ENCODE peak calls at places on chromosome 17, in seven cellular contexts. Y, X, C, J, G, L and K are unnamed samples. For H3K9me3, the result is how much of the 10 kb centered on the place peaks cover.

GRCh38 chr17:41731836-41732235 is 2.6 kb downstream of the HAP1 start:
- DNase-seq in Y (no peak), X (no peak), C (no peak), J (no peak), G (peak), L (no peak), K (no peak)

GRCh38 chr17:54839022-54839806 is 61.4 kb upstream of the TOM1L1 start:
- DNase-seq in Y (no peak), X (no peak), C (no peak), J (no peak), G (no peak), L (no peak), K (no peak)

GRCh38 chr17:35368086-35368824 is 5.2 kb downstream of the SLFN11 start:
- DNase-seq in Y (no peak), X (no peak), C (no peak), J (no peak), G (no peak), L (no peak), K (no peak)

GRCh38 chr17:55341432-55341831 is 76.7 kb downstream of the HLF start:
- DNase-seq in Y (peak), X (no peak), C (no peak), J (no peak), G (no peak), L (no peak), K (no peak)

GRCh38 chr17:39787038-39787437 is 49.3 kb downstream of the GRB7 start:
- DNase-seq in Y (no peak), X (no peak), C (no peak), J (no peak), G (no peak), L (no peak), K (no peak)

GRCh38 chr17:56543280-56543679 is 50.2 kb upstream of the NOG start:
- DNase-seq in Y (no peak), X (no peak), C (no peak), J (peak), G (no peak), L (no peak), K (no peak)

GRCh38 chr17:50213026-50214015 is 11.9 kb upstream of the COL1A1 start:
- DNase-seq in Y (no peak), X (no peak), C (peak), J (peak), G (no peak), L (peak), K (peak)

GRCh38 chr17:50018909-50019308 is 23.9 kb upstream of the DLX3 start:
- DNase-seq in Y (peak), X (no peak), C (no peak), J (no peak), G (no peak), L (no peak), K (no peak)

GRCh38 chr17:1275962-1276736 is 3.3 kb upstream of the TRARG1 start:
- DNase-seq in Y (no peak), X (peak), C (peak), J (peak), G (peak), L (peak), K (peak)

GRCh38 chr17:78933959-78934568 is 8.9 kb upstream of the TIMP2 start:
- DNase-seq in Y (peak), X (peak), C (peak), J (peak), G (peak), L (peak), K (peak)

GRCh38 chr17:51260960-51261958 is 913 bp downstream of the UTP18 start:
- DNase-seq in Y (peak), X (peak), C (peak), J (peak), G (no peak), L (peak), K (peak)

GRCh38 chr17:82843904-82844640 is 4.2 kb upstream of the ZNF750 start:
- DNase-seq in Y (no peak), X (no peak), C (no peak), J (no peak), G (no peak), L (no peak), K (no peak)

GRCh38 chr17:828761-829160 is 46.6 kb downstream of the MRM3 start:
- DNase-seq in Y (peak), X (no peak), C (no peak), J (no peak), G (no peak), L (no peak), K (no peak)

GRCh38 chr17:21034350-21035235 is 8.2 kb downstream of the USP22 start:
- DNase-seq in Y (peak), X (peak), C (no peak), J (no peak), G (no peak), L (no peak), K (no peak)

GRCh38 chr17:43363181-43363925 is 35.4 kb upstream of the ARL4D start:
- DNase-seq in Y (no peak), X (no peak), C (no peak), J (no peak), G (no peak), L (no peak), K (peak)

GRCh38 chr17:49851387-49852291 is 3.8 kb upstream of the TAC4 start:
- DNase-seq in Y (peak), X (peak), C (peak), J (peak), G (peak), L (peak), K (peak)

GRCh38 chr17:38357488-38358123 is 6.0 kb downstream of the SOCS7 start:
- DNase-seq in Y (no peak), X (no peak), C (no peak), J (no peak), G (no peak), L (no peak), K (no peak)

GRCh38 chr17:44782349-44782850 is 23.6 kb downstream of the ADAM11 start:
- DNase-seq in Y (no peak), X (no peak), C (no peak), J (no peak), G (no peak), L (no peak), K (no peak)

GRCh38 chr17:63881935-63882601 is at the start of gene GH2:
- DNase-seq in Y (peak), X (peak), C (peak), J (peak), G (no peak), L (peak), K (no peak)

GRCh38 chr17:55063857-55064485 is 95.4 kb downstream of the STXBP4 start:
- DNase-seq in Y (no peak), X (no peak), C (no peak), J (no peak), G (no peak), L (no peak), K (no peak)

GRCh38 chr17:28747046-28747691 is 3.4 kb downstream of the TRAF4 start:
- DNase-seq in Y (no peak), X (no peak), C (peak), J (no peak), G (peak), L (peak), K (no peak)

GRCh38 chr17:79415365-79415764 is 195.5 kb downstream of the RBFOX3 start:
- DNase-seq in Y (no peak), X (no peak), C (no peak), J (no peak), G (no peak), L (no peak), K (no peak)

GRCh38 chr17:38663125-38663751 is 11.5 kb downstream of the EPOP start:
- DNase-seq in Y (peak), X (peak), C (peak), J (peak), G (peak), L (peak), K (no peak)

GRCh38 chr17:54870671-54871175 is 29.9 kb upstream of the TOM1L1 start:
- DNase-seq in Y (no peak), X (no peak), C (no peak), J (no peak), G (no peak), L (no peak), K (no peak)

GRCh38 chr17:62800580-62800979 is 7.5 kb downstream of the MARCHF10 start:
- DNase-seq in Y (peak), X (no peak), C (peak), J (no peak), G (no peak), L (peak), K (no peak)

GRCh38 chr17:40348562-40349476 is 15.7 kb downstream of the GJD3 start:
- DNase-seq in Y (peak), X (peak), C (no peak), J (no peak), G (peak), L (peak), K (peak)

GRCh38 chr17:60863892-60864673 is 186.4 kb downstream of the BCAS3 start:
- DNase-seq in Y (peak), X (no peak), C (no peak), J (no peak), G (no peak), L (no peak), K (no peak)

GRCh38 chr17:17387461-17388362 is 84.5 kb downstream of the NT5M start:
- DNase-seq in Y (no peak), X (no peak), C (peak), J (peak), G (no peak), L (peak), K (no peak)

GRCh38 chr17:8696951-8697745 is 47.5 kb downstream of the CCDC42 start:
- DNase-seq in Y (peak), X (no peak), C (peak), J (no peak), G (no peak), L (no peak), K (no peak)

GRCh38 chr17:8695916-8696415 is 48.7 kb downstream of the CCDC42 start:
- DNase-seq in Y (peak), X (no peak), C (no peak), J (no peak), G (no peak), L (no peak), K (peak)

GRCh38 chr17:8695241-8695640 is 49.4 kb downstream of the CCDC42 start:
- DNase-seq in Y (peak), X (no peak), C (no peak), J (no peak), G (no peak), L (no peak), K (no peak)

GRCh38 chr17:8698142-8699050 is 46.2 kb downstream of the CCDC42 start:
- DNase-seq in Y (peak), X (peak), C (peak), J (no peak), G (no peak), L (no peak), K (no peak)

GRCh38 chr17:8696456-8696855 is 48.2 kb downstream of the CCDC42 start:
- DNase-seq in Y (peak), X (no peak), C (no peak), J (no peak), G (no peak), L (no peak), K (no peak)
- TF ChIP-seq CTCF in Y (no peak), X (no peak), C (peak), J (no peak), G (no peak), L (no peak), K (no peak)

GRCh38 chr17:67392111-67392510 is 15.0 kb downstream of the PITPNC1 start:
- DNase-seq in Y (no peak), X (no peak), C (no peak), J (no peak), G (no peak), L (no peak), K (no peak)

GRCh38 chr17:67386965-67387551 is 10.0 kb downstream of the PITPNC1 start:
- DNase-seq in Y (peak), X (no peak), C (peak), J (peak), G (peak), L (peak), K (no peak)

GRCh38 chr17:67388986-67389385 is 11.9 kb downstream of the PITPNC1 start:
- DNase-seq in Y (no peak), X (no peak), C (no peak), J (no peak), G (no peak), L (no peak), K (no peak)

GRCh38 chr17:67390646-67391480 is 13.8 kb downstream of the PITPNC1 start:
- DNase-seq in Y (peak), X (no peak), C (peak), J (no peak), G (no peak), L (peak), K (peak)

GRCh38 chr17:67390006-67390645 is 13.0 kb downstream of the PITPNC1 start:
- DNase-seq in Y (no peak), X (no peak), C (no peak), J (no peak), G (no peak), L (no peak), K (peak)
- H3K27ac ChIP-seq in Y (peak), X (no peak), C (peak), J (no peak), G (peak), L (peak), K (peak)

GRCh38 chr17:12898110-12898509 is 108.8 kb downstream of the ARHGAP44 start:
- DNase-seq in Y (no peak), X (no peak), C (no peak), J (no peak), G (no peak), L (no peak), K (no peak)

GRCh38 chr17:12902046-12902445 is 112.7 kb downstream of the ARHGAP44 start:
- DNase-seq in Y (no peak), X (no peak), C (no peak), J (no peak), G (no peak), L (no peak), K (no peak)

GRCh38 chr17:12900474-12900873 is 111.2 kb downstream of the ARHGAP44 start:
- DNase-seq in Y (no peak), X (no peak), C (no peak), J (no peak), G (no peak), L (peak), K (no peak)

GRCh38 chr17:12899604-12900003 is 110.3 kb downstream of the ARHGAP44 start:
- DNase-seq in Y (no peak), X (no peak), C (no peak), J (no peak), G (no peak), L (no peak), K (no peak)

DNA sequence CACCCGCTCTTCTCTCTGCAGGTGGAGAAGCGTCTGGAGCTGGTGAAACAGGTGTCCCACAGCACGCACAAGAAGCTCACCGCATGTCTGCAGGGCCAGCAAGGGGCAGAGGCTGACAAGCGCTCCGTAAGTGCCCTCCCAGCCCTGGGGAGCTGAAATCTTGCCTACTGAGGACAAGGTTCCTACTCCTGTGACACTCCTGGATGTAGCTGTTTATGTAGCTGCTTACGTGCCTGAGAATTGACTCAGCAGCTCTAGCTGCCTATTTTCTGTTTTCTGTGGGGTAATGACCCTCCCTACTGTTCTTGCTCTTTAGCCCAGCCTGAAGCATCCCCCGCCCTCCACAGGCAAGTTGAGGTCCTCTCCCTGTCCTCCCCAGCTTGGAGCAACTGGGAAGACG is 107.1 kb downstream of the ARHGAP44 start:
- DNase-seq in Y (no peak), X (no peak), C (no peak), J (no peak), G (no peak), L (no peak), K (no peak)
- H3K9me3 ChIP-seq in Y (under half), X (under half), C (under half), J (under half), G (under half), L (under half), K (under half)

GRCh38 chr17:75755990-75756389 is 9.0 kb downstream of the GALK1 start:
- DNase-seq in Y (no peak), X (no peak), C (no peak), J (no peak), G (peak), L (no peak), K (no peak)

GRCh38 chr17:75759457-75759856 is 5.5 kb downstream of the GALK1 start:
- DNase-seq in Y (no peak), X (no peak), C (peak), J (no peak), G (no peak), L (peak), K (no peak)

GRCh38 chr17:75756451-75757085 is 8.4 kb downstream of the GALK1 start:
- DNase-seq in Y (no peak), X (no peak), C (no peak), J (no peak), G (peak), L (no peak), K (no peak)

GRCh38 chr17:75757086-75757681 is 7.8 kb downstream of the GALK1 start:
- DNase-seq in Y (no peak), X (no peak), C (no peak), J (no peak), G (peak), L (no peak), K (no peak)

DNA sequence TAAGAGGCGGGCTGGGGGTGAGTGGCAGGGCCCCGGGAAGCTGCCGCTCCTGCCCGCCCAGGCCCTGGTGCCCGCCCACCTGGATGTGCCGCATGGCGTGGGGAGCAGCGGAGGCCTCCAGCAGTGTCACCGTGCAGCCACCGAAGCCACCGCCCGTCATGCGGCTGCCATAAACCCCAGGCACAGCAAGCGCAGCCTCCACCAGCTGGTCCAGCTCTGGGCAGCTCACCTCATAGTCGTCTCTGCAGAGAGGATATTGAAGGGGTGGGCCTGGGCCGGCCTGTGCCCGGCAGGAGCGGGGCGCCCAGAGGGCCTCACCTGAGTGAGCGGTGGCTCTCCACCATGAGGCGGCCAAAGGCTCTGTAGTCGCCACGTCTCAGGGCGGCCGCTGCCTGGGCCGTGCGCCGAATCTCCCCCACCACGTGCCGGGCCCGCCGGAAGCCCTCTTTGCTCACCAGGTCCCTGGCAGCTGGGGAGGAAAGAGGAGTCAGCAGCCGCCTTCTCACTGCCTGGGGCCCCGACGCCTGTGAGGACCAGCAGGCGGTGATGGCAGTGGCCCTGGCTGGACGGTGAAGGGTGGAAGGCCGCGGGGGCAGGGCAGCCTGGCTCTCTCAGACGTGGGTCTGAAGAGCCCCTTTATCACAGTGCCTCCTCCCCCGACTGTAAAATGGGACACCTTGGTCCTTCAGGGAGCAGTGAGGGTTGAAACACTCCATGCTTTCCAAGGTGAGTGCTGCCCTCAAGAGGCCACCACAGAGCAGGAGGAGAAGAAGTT is 6.7 kb downstream of the GALK1 start:
- DNase-seq in Y (no peak), X (no peak), C (no peak), J (no peak), G (peak), L (no peak), K (no peak)
- TF ChIP-seq CTCF in Y (peak), X (no peak), C (peak), J (peak), G (no peak), L (no peak), K (no peak)

GRCh38 chr17:77366206-77366557 is 225.4 kb downstream of the SEC14L1 start:
- DNase-seq in Y (no peak), X (no peak), C (no peak), J (no peak), G (no peak), L (no peak), K (no peak)
- H3K27ac ChIP-seq in Y (peak), X (peak), C (peak), J (no peak), G (peak), L (peak), K (peak)

DNA sequence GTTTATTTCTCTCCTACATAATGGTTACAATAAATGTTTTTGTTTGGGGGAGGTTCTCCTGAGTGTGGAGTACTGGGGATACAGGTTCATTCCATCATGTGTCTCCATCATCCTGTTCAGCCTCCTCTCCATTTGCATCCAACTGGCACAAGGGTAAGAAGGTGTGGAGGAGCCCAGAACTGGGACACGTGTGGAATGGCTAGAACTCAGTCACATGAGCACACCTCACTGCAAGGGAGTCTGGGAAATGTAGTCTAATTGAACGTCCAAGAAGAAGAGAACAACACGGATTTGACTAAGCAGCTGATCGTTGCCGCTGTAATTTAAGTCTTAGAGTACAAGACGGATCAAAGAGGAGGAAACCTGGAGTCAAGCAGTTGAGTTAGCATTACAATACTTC is 6.1 kb downstream of the OR1A1 start:
- DNase-seq in Y (no peak), X (no peak), C (no peak), J (no peak), G (no peak), L (no peak), K (no peak)
- H3K9me3 ChIP-seq in Y (under half), X (under half), C (under half), J (under half), G (under half), L (under half), K (under half)

DNA sequence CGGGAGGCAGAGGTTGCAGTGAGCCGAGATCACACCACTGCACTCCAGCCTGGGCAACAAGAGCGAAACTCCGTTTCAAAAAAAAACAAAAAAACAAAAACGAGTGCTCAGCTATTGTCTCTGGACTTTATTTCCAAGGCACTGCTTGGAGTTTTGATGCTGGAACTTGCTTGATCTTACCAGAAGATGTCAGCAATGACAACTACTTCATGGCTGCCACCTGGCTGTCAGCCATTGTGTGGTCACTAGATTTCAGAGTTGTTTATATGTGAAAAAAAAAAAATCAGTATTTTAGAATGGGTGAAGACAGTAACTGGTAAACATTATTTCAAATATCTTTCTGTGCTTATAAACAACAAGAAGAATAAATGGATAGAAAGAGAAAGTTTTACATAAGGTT is 26.3 kb upstream of the OR4D1 start:
- DNase-seq in Y (peak), X (no peak), C (peak), J (no peak), G (no peak), L (no peak), K (no peak)
- TF ChIP-seq CTCF in Y (peak), X (no peak), C (peak), J (peak), G (no peak), L (no peak), K (no peak)